ENCODE peak calls at places on chromosomes 13 and 19, in nine cellular contexts. Z is hepatic stellate cell; C is posterior cingulate gyrus; G is colonic mucosa; K is epithelial cell of prostate; N is Daoy; P is brain pericyte; A is activated naive CD8-positive, alpha-beta T cell treated with anti-CD3 and anti-CD28 coated beads, Interleukin-2, amount 50 U/mL, for 24 hours; W is amygdala. V is an unnamed sample.

GRCh38 chr19:32459199-32459865 is 53.8 kb downstream of the DPY19L3 start:
- DNase-seq in W (no peak), A (no peak), C (no peak), K (no peak), G (no peak), P (no peak), Z (no peak), N (no peak), V (no peak)

GRCh38 chr19:39501340-39501739 is 2.6 kb downstream of the DLL3 start:
- DNase-seq in G (no peak), K (no peak), W (no peak), A (no peak), Z (no peak), C (no peak), N (no peak), P (no peak), V (no peak)

GRCh38 chr13:97573011-97573410 is 139.0 kb downstream of the RAP2A start:
- DNase-seq in G (no peak), Z (no peak), C (no peak), P (no peak), K (no peak), A (no peak), W (no peak), N (no peak), V (no peak)

GRCh38 chr19:47075941-47076340 is 27.5 kb upstream of the TMEM160 start:
- DNase-seq in K (no peak), P (no peak), A (no peak), N (no peak), Z (no peak), G (no peak), W (no peak), C (no peak), V (no peak)

GRCh38 chr13:34070006-34070405 is 252.1 kb downstream of the RFC3 start:
- DNase-seq in Z (no peak), A (no peak), P (no peak), K (no peak), N (no peak), W (no peak), G (no peak), C (no peak), V (no peak)

GRCh38 chr19:45558399-45558878 is 26.2 kb downstream of the OPA3 start:
- DNase-seq in K (no peak), W (peak), P (no peak), G (peak), A (peak), N (peak), Z (peak), C (peak), V (peak)

GRCh38 chr19:40717880-40718773 is 1.2 kb downstream of the ITPKC start:
- DNase-seq in A (no peak), C (no peak), K (no peak), Z (no peak), P (no peak), W (no peak), G (peak), N (peak), V (no peak)

GRCh38 chr13:72805663-72806341 is 23.9 kb downstream of the PIBF1 start:
- DNase-seq in C (no peak), G (no peak), P (no peak), W (no peak), A (no peak), K (no peak), N (no peak), Z (no peak), V (no peak)

GRCh38 chr19:13441810-13442512 is 64.3 kb downstream of the CACNA1A start:
- DNase-seq in K (no peak), C (no peak), G (peak), N (peak), W (peak), P (no peak), A (peak), Z (peak), V (no peak)

GRCh38 chr19:34173145-34173956 is 1.0 kb downstream of the LSM14A start:
- DNase-seq in C (no peak), P (no peak), Z (peak), K (peak), A (peak), N (peak), G (peak), W (no peak), V (peak)

GRCh38 chr19:4909172-4909896 is at the start of gene UHRF1:
- DNase-seq in W (no peak), N (peak), P (no peak), G (peak), Z (peak), K (no peak), A (peak), C (no peak), V (no peak)

GRCh38 chr13:97275265-97275664 is 53.1 kb downstream of the MBNL2 start:
- DNase-seq in K (no peak), W (no peak), G (no peak), N (peak), A (no peak), Z (no peak), C (no peak), P (no peak), V (no peak)

V was measured in frontal cortex.